ENCODE peak calls at places on chromosomes 7 and 10, in six cellular contexts. One of them, this sample, is unnamed.

GRCh38 chr10:50316695-50317648 is 65.7 kb upstream of the ASAH2 start:
- DNase-seq in effector CD4-positive, alpha-beta T cell: no peak
- DNase-seq in hypothalamus: no peak
- DNase-seq in activated naive CD4-positive, alpha-beta T cell: no peak
- DNase-seq in activated CD4-positive, alpha-beta T cell treated with anti-CD3 and anti-CD28 coated beads, Interleukin-2, amount 50 U/mL, for 1 hour: no peak
- DNase-seq in activated effector memory CD4-positive, alpha-beta T cell treated with anti-CD3 and anti-CD28 coated beads, Interleukin-2, amount 50 U/mL, for 16 hours: no peak
- DNase-seq in this sample: no peak

GRCh38 chr7:27031289-27032172 is 64.3 kb downstream of the HOXA1 start:
- DNase-seq in activated CD4-positive, alpha-beta T cell treated with anti-CD3 and anti-CD28 coated beads, Interleukin-2, amount 50 U/mL, for 1 hour: no peak
- DNase-seq in activated effector memory CD4-positive, alpha-beta T cell treated with anti-CD3 and anti-CD28 coated beads, Interleukin-2, amount 50 U/mL, for 16 hours: no peak
- DNase-seq in hypothalamus: no peak
- DNase-seq in effector CD4-positive, alpha-beta T cell: no peak
- DNase-seq in activated naive CD4-positive, alpha-beta T cell: no peak
- DNase-seq in this sample: no peak

GRCh38 chr7:106484562-106484961 is 176.4 kb downstream of the CCDC71L start:
- DNase-seq in activated naive CD4-positive, alpha-beta T cell: no peak
- DNase-seq in activated CD4-positive, alpha-beta T cell treated with anti-CD3 and anti-CD28 coated beads, Interleukin-2, amount 50 U/mL, for 1 hour: no peak
- DNase-seq in effector CD4-positive, alpha-beta T cell: no peak
- DNase-seq in activated effector memory CD4-positive, alpha-beta T cell treated with anti-CD3 and anti-CD28 coated beads, Interleukin-2, amount 50 U/mL, for 16 hours: no peak
- DNase-seq in hypothalamus: no peak
- DNase-seq in this sample: no peak

GRCh38 chr10:35493196-35494118 is 111.7 kb upstream of the GJD4 start:
- DNase-seq in activated naive CD4-positive, alpha-beta T cell: no peak
- DNase-seq in activated CD4-positive, alpha-beta T cell treated with anti-CD3 and anti-CD28 coated beads, Interleukin-2, amount 50 U/mL, for 1 hour: no peak
- DNase-seq in effector CD4-positive, alpha-beta T cell: no peak
- DNase-seq in hypothalamus: no peak
- DNase-seq in activated effector memory CD4-positive, alpha-beta T cell treated with anti-CD3 and anti-CD28 coated beads, Interleukin-2, amount 50 U/mL, for 16 hours: no peak
- DNase-seq in this sample: peak; percentile 38

GRCh38 chr10:50788951-50789904 is 49.5 kb downstream of the ASAH2B start:
- DNase-seq in hypothalamus: no peak
- DNase-seq in activated CD4-positive, alpha-beta T cell treated with anti-CD3 and anti-CD28 coated beads, Interleukin-2, amount 50 U/mL, for 1 hour: no peak
- DNase-seq in activated effector memory CD4-positive, alpha-beta T cell treated with anti-CD3 and anti-CD28 coated beads, Interleukin-2, amount 50 U/mL, for 16 hours: no peak
- DNase-seq in activated naive CD4-positive, alpha-beta T cell: no peak
- DNase-seq in effector CD4-positive, alpha-beta T cell: no peak
- DNase-seq in this sample: no peak

GRCh38 chr10:93907049-93907448 is 13.3 kb downstream of the SLC35G1 start:
- DNase-seq in activated naive CD4-positive, alpha-beta T cell: no peak
- DNase-seq in activated effector memory CD4-positive, alpha-beta T cell treated with anti-CD3 and anti-CD28 coated beads, Interleukin-2, amount 50 U/mL, for 16 hours: no peak
- DNase-seq in activated CD4-positive, alpha-beta T cell treated with anti-CD3 and anti-CD28 coated beads, Interleukin-2, amount 50 U/mL, for 1 hour: peak; percentile 3
- DNase-seq in effector CD4-positive, alpha-beta T cell: no peak
- DNase-seq in hypothalamus: no peak
- DNase-seq in this sample: no peak

GRCh38 chr10:125531470-125531869 is 151.5 kb downstream of the TEX36 start:
- DNase-seq in activated CD4-positive, alpha-beta T cell treated with anti-CD3 and anti-CD28 coated beads, Interleukin-2, amount 50 U/mL, for 1 hour: no peak
- DNase-seq in effector CD4-positive, alpha-beta T cell: no peak
- DNase-seq in hypothalamus: peak; percentile 9
- DNase-seq in activated effector memory CD4-positive, alpha-beta T cell treated with anti-CD3 and anti-CD28 coated beads, Interleukin-2, amount 50 U/mL, for 16 hours: no peak
- DNase-seq in activated naive CD4-positive, alpha-beta T cell: no peak
- DNase-seq in this sample: no peak

GRCh38 chr7:44824894-44825526 is 22.9 kb downstream of the H2AZ2 start:
- DNase-seq in effector CD4-positive, alpha-beta T cell: no peak
- DNase-seq in activated CD4-positive, alpha-beta T cell treated with anti-CD3 and anti-CD28 coated beads, Interleukin-2, amount 50 U/mL, for 1 hour: no peak
- DNase-seq in activated effector memory CD4-positive, alpha-beta T cell treated with anti-CD3 and anti-CD28 coated beads, Interleukin-2, amount 50 U/mL, for 16 hours: no peak
- DNase-seq in hypothalamus: no peak
- DNase-seq in activated naive CD4-positive, alpha-beta T cell: no peak
- DNase-seq in this sample: no peak

GRCh38 chr7:125563557-125563956 is 633.9 kb upstream of the POT1 start:
- DNase-seq in activated CD4-positive, alpha-beta T cell treated with anti-CD3 and anti-CD28 coated beads, Interleukin-2, amount 50 U/mL, for 1 hour: no peak
- DNase-seq in activated effector memory CD4-positive, alpha-beta T cell treated with anti-CD3 and anti-CD28 coated beads, Interleukin-2, amount 50 U/mL, for 16 hours: no peak
- DNase-seq in activated naive CD4-positive, alpha-beta T cell: no peak
- DNase-seq in hypothalamus: no peak
- DNase-seq in effector CD4-positive, alpha-beta T cell: no peak
- DNase-seq in this sample: no peak

GRCh38 chr7:125871431-125871830 is 941.8 kb upstream of the POT1 start:
- DNase-seq in activated effector memory CD4-positive, alpha-beta T cell treated with anti-CD3 and anti-CD28 coated beads, Interleukin-2, amount 50 U/mL, for 16 hours: no peak
- DNase-seq in hypothalamus: no peak
- DNase-seq in activated CD4-positive, alpha-beta T cell treated with anti-CD3 and anti-CD28 coated beads, Interleukin-2, amount 50 U/mL, for 1 hour: no peak
- DNase-seq in effector CD4-positive, alpha-beta T cell: no peak
- DNase-seq in activated naive CD4-positive, alpha-beta T cell: no peak
- DNase-seq in this sample: no peak

GRCh38 chr7:108613147-108613948 is 43.7 kb downstream of the DNAJB9 start:
- DNase-seq in activated effector memory CD4-positive, alpha-beta T cell treated with anti-CD3 and anti-CD28 coated beads, Interleukin-2, amount 50 U/mL, for 16 hours: no peak
- DNase-seq in hypothalamus: no peak
- DNase-seq in effector CD4-positive, alpha-beta T cell: no peak
- DNase-seq in activated CD4-positive, alpha-beta T cell treated with anti-CD3 and anti-CD28 coated beads, Interleukin-2, amount 50 U/mL, for 1 hour: no peak
- DNase-seq in activated naive CD4-positive, alpha-beta T cell: no peak
- DNase-seq in this sample: no peak

GRCh38 chr7:109387530-109387929 is 817.9 kb downstream of the DNAJB9 start:
- DNase-seq in activated naive CD4-positive, alpha-beta T cell: no peak
- DNase-seq in effector CD4-positive, alpha-beta T cell: no peak
- DNase-seq in hypothalamus: no peak
- DNase-seq in activated effector memory CD4-positive, alpha-beta T cell treated with anti-CD3 and anti-CD28 coated beads, Interleukin-2, amount 50 U/mL, for 16 hours: no peak
- DNase-seq in activated CD4-positive, alpha-beta T cell treated with anti-CD3 and anti-CD28 coated beads, Interleukin-2, amount 50 U/mL, for 1 hour: no peak
- DNase-seq in this sample: no peak

GRCh38 chr10:60367431-60367830 is 22.2 kb downstream of the ANK3 start:
- DNase-seq in activated naive CD4-positive, alpha-beta T cell: no peak
- DNase-seq in activated effector memory CD4-positive, alpha-beta T cell treated with anti-CD3 and anti-CD28 coated beads, Interleukin-2, amount 50 U/mL, for 16 hours: no peak
- DNase-seq in hypothalamus: no peak
- DNase-seq in effector CD4-positive, alpha-beta T cell: no peak
- DNase-seq in activated CD4-positive, alpha-beta T cell treated with anti-CD3 and anti-CD28 coated beads, Interleukin-2, amount 50 U/mL, for 1 hour: no peak
- DNase-seq in this sample: no peak

GRCh38 chr10:133394801-133395221 is 854 bp downstream of the MTG1 start:
- DNase-seq in activated effector memory CD4-positive, alpha-beta T cell treated with anti-CD3 and anti-CD28 coated beads, Interleukin-2, amount 50 U/mL, for 16 hours: peak; percentile 63
- DNase-seq in effector CD4-positive, alpha-beta T cell: no peak
- DNase-seq in activated CD4-positive, alpha-beta T cell treated with anti-CD3 and anti-CD28 coated beads, Interleukin-2, amount 50 U/mL, for 1 hour: no peak
- DNase-seq in hypothalamus: no peak
- DNase-seq in activated naive CD4-positive, alpha-beta T cell: no peak
- DNase-seq in this sample: no peak

GRCh38 chr7:28729276-28729675 is 228.9 kb downstream of the TRIL start:
- DNase-seq in activated CD4-positive, alpha-beta T cell treated with anti-CD3 and anti-CD28 coated beads, Interleukin-2, amount 50 U/mL, for 1 hour: no peak
- DNase-seq in activated naive CD4-positive, alpha-beta T cell: no peak
- DNase-seq in hypothalamus: no peak
- DNase-seq in activated effector memory CD4-positive, alpha-beta T cell treated with anti-CD3 and anti-CD28 coated beads, Interleukin-2, amount 50 U/mL, for 16 hours: no peak
- DNase-seq in effector CD4-positive, alpha-beta T cell: no peak
- DNase-seq in this sample: no peak

GRCh38 chr7:23966941-23967340 is 256.9 kb downstream of the STK31 start:
- DNase-seq in effector CD4-positive, alpha-beta T cell: no peak
- DNase-seq in activated effector memory CD4-positive, alpha-beta T cell treated with anti-CD3 and anti-CD28 coated beads, Interleukin-2, amount 50 U/mL, for 16 hours: no peak
- DNase-seq in activated CD4-positive, alpha-beta T cell treated with anti-CD3 and anti-CD28 coated beads, Interleukin-2, amount 50 U/mL, for 1 hour: no peak
- DNase-seq in activated naive CD4-positive, alpha-beta T cell: no peak
- DNase-seq in hypothalamus: no peak
- DNase-seq in this sample: no peak

GRCh38 chr10:35079763-35080162 is 10.4 kb downstream of the CUL2 start:
- DNase-seq in hypothalamus: no peak
- DNase-seq in activated effector memory CD4-positive, alpha-beta T cell treated with anti-CD3 and anti-CD28 coated beads, Interleukin-2, amount 50 U/mL, for 16 hours: no peak
- DNase-seq in activated CD4-positive, alpha-beta T cell treated with anti-CD3 and anti-CD28 coated beads, Interleukin-2, amount 50 U/mL, for 1 hour: no peak
- DNase-seq in activated naive CD4-positive, alpha-beta T cell: no peak
- DNase-seq in effector CD4-positive, alpha-beta T cell: no peak
- DNase-seq in this sample: no peak

GRCh38 chr10:121947931-121948330 is 20.1 kb upstream of the ATE1 start:
- DNase-seq in activated CD4-positive, alpha-beta T cell treated with anti-CD3 and anti-CD28 coated beads, Interleukin-2, amount 50 U/mL, for 1 hour: no peak
- DNase-seq in effector CD4-positive, alpha-beta T cell: no peak
- DNase-seq in activated effector memory CD4-positive, alpha-beta T cell treated with anti-CD3 and anti-CD28 coated beads, Interleukin-2, amount 50 U/mL, for 16 hours: no peak
- DNase-seq in activated naive CD4-positive, alpha-beta T cell: no peak
- DNase-seq in hypothalamus: no peak
- DNase-seq in this sample: no peak

GRCh38 chr7:121337398-121337797 is 8.6 kb downstream of the WNT16 start:
- DNase-seq in effector CD4-positive, alpha-beta T cell: no peak
- DNase-seq in activated CD4-positive, alpha-beta T cell treated with anti-CD3 and anti-CD28 coated beads, Interleukin-2, amount 50 U/mL, for 1 hour: no peak
- DNase-seq in hypothalamus: no peak
- DNase-seq in activated naive CD4-positive, alpha-beta T cell: no peak
- DNase-seq in activated effector memory CD4-positive, alpha-beta T cell treated with anti-CD3 and anti-CD28 coated beads, Interleukin-2, amount 50 U/mL, for 16 hours: no peak
- DNase-seq in this sample: no peak

GRCh38 chr10:74936577-74937445 is 110.4 kb downstream of the KAT6B start:
- DNase-seq in effector CD4-positive, alpha-beta T cell: no peak
- DNase-seq in hypothalamus: no peak
- DNase-seq in activated CD4-positive, alpha-beta T cell treated with anti-CD3 and anti-CD28 coated beads, Interleukin-2, amount 50 U/mL, for 1 hour: no peak
- DNase-seq in activated effector memory CD4-positive, alpha-beta T cell treated with anti-CD3 and anti-CD28 coated beads, Interleukin-2, amount 50 U/mL, for 16 hours: no peak
- DNase-seq in activated naive CD4-positive, alpha-beta T cell: no peak
- DNase-seq in this sample: no peak

GRCh38 chr10:112721080-112721698 is 228.9 kb upstream of the TCF7L2 start:
- DNase-seq in hypothalamus: no peak
- DNase-seq in activated effector memory CD4-positive, alpha-beta T cell treated with anti-CD3 and anti-CD28 coated beads, Interleukin-2, amount 50 U/mL, for 16 hours: no peak
- DNase-seq in activated CD4-positive, alpha-beta T cell treated with anti-CD3 and anti-CD28 coated beads, Interleukin-2, amount 50 U/mL, for 1 hour: no peak
- DNase-seq in activated naive CD4-positive, alpha-beta T cell: no peak
- DNase-seq in effector CD4-positive, alpha-beta T cell: no peak
- DNase-seq in this sample: no peak

GRCh38 chr10:101330236-101331225 is 23.4 kb upstream of the BTRC start:
- DNase-seq in hypothalamus: no peak
- DNase-seq in activated naive CD4-positive, alpha-beta T cell: no peak
- DNase-seq in activated effector memory CD4-positive, alpha-beta T cell treated with anti-CD3 and anti-CD28 coated beads, Interleukin-2, amount 50 U/mL, for 16 hours: no peak
- DNase-seq in effector CD4-positive, alpha-beta T cell: no peak
- DNase-seq in activated CD4-positive, alpha-beta T cell treated with anti-CD3 and anti-CD28 coated beads, Interleukin-2, amount 50 U/mL, for 1 hour: no peak
- DNase-seq in this sample: no peak

GRCh38 chr10:79202188-79203013 is 133.6 kb downstream of the ZMIZ1 start:
- DNase-seq in activated naive CD4-positive, alpha-beta T cell: no peak
- DNase-seq in activated CD4-positive, alpha-beta T cell treated with anti-CD3 and anti-CD28 coated beads, Interleukin-2, amount 50 U/mL, for 1 hour: peak; percentile 19
- DNase-seq in hypothalamus: peak; percentile 32
- DNase-seq in activated effector memory CD4-positive, alpha-beta T cell treated with anti-CD3 and anti-CD28 coated beads, Interleukin-2, amount 50 U/mL, for 16 hours: peak; percentile 74
- DNase-seq in effector CD4-positive, alpha-beta T cell: no peak
- DNase-seq in this sample: peak; percentile 38

GRCh38 chr7:88306590-88307048 is at the start of gene STEAP4:
- DNase-seq in activated naive CD4-positive, alpha-beta T cell: no peak
- DNase-seq in hypothalamus: peak; percentile 1
- DNase-seq in activated CD4-positive, alpha-beta T cell treated with anti-CD3 and anti-CD28 coated beads, Interleukin-2, amount 50 U/mL, for 1 hour: no peak
- DNase-seq in activated effector memory CD4-positive, alpha-beta T cell treated with anti-CD3 and anti-CD28 coated beads, Interleukin-2, amount 50 U/mL, for 16 hours: no peak
- DNase-seq in effector CD4-positive, alpha-beta T cell: no peak
- DNase-seq in this sample: peak; percentile 83

GRCh38 chr10:116183733-116184447 is 89.1 kb downstream of the GFRA1 start:
- DNase-seq in hypothalamus: no peak
- DNase-seq in effector CD4-positive, alpha-beta T cell: no peak
- DNase-seq in activated naive CD4-positive, alpha-beta T cell: no peak
- DNase-seq in activated CD4-positive, alpha-beta T cell treated with anti-CD3 and anti-CD28 coated beads, Interleukin-2, amount 50 U/mL, for 1 hour: no peak
- DNase-seq in activated effector memory CD4-positive, alpha-beta T cell treated with anti-CD3 and anti-CD28 coated beads, Interleukin-2, amount 50 U/mL, for 16 hours: no peak
- DNase-seq in this sample: no peak

GRCh38 chr7:21967500-21968099 is 21.9 kb upstream of the CDCA7L start:
- DNase-seq in activated effector memory CD4-positive, alpha-beta T cell treated with anti-CD3 and anti-CD28 coated beads, Interleukin-2, amount 50 U/mL, for 16 hours: no peak
- DNase-seq in hypothalamus: no peak
- DNase-seq in activated CD4-positive, alpha-beta T cell treated with anti-CD3 and anti-CD28 coated beads, Interleukin-2, amount 50 U/mL, for 1 hour: no peak
- DNase-seq in activated naive CD4-positive, alpha-beta T cell: no peak
- DNase-seq in effector CD4-positive, alpha-beta T cell: no peak
- DNase-seq in this sample: peak; percentile 16

GRCh38 chr10:5529702-5530411 is 5.1 kb downstream of the CALML3 start:
- DNase-seq in activated naive CD4-positive, alpha-beta T cell: no peak
- DNase-seq in effector CD4-positive, alpha-beta T cell: no peak
- DNase-seq in hypothalamus: no peak
- DNase-seq in activated CD4-positive, alpha-beta T cell treated with anti-CD3 and anti-CD28 coated beads, Interleukin-2, amount 50 U/mL, for 1 hour: no peak
- DNase-seq in activated effector memory CD4-positive, alpha-beta T cell treated with anti-CD3 and anti-CD28 coated beads, Interleukin-2, amount 50 U/mL, for 16 hours: peak; percentile 28
- DNase-seq in this sample: peak; percentile 5

GRCh38 chr7:41425926-41426325 is 277.0 kb downstream of the INHBA start:
- DNase-seq in activated naive CD4-positive, alpha-beta T cell: no peak
- DNase-seq in hypothalamus: no peak
- DNase-seq in activated CD4-positive, alpha-beta T cell treated with anti-CD3 and anti-CD28 coated beads, Interleukin-2, amount 50 U/mL, for 1 hour: no peak
- DNase-seq in effector CD4-positive, alpha-beta T cell: no peak
- DNase-seq in activated effector memory CD4-positive, alpha-beta T cell treated with anti-CD3 and anti-CD28 coated beads, Interleukin-2, amount 50 U/mL, for 16 hours: no peak
- DNase-seq in this sample: no peak

GRCh38 chr10:33290286-33291052 is 44.0 kb downstream of the NRP1 start:
- DNase-seq in hypothalamus: no peak
- DNase-seq in activated CD4-positive, alpha-beta T cell treated with anti-CD3 and anti-CD28 coated beads, Interleukin-2, amount 50 U/mL, for 1 hour: no peak
- DNase-seq in effector CD4-positive, alpha-beta T cell: no peak
- DNase-seq in activated effector memory CD4-positive, alpha-beta T cell treated with anti-CD3 and anti-CD28 coated beads, Interleukin-2, amount 50 U/mL, for 16 hours: no peak
- DNase-seq in activated naive CD4-positive, alpha-beta T cell: no peak
- DNase-seq in this sample: no peak

GRCh38 chr7:1864126-1864940 is 194.3 kb downstream of the ELFN1 start:
- DNase-seq in activated CD4-positive, alpha-beta T cell treated with anti-CD3 and anti-CD28 coated beads, Interleukin-2, amount 50 U/mL, for 1 hour: no peak
- DNase-seq in activated effector memory CD4-positive, alpha-beta T cell treated with anti-CD3 and anti-CD28 coated beads, Interleukin-2, amount 50 U/mL, for 16 hours: no peak
- DNase-seq in effector CD4-positive, alpha-beta T cell: no peak
- DNase-seq in activated naive CD4-positive, alpha-beta T cell: no peak
- DNase-seq in hypothalamus: no peak
- DNase-seq in this sample: no peak